ENCODE peak calls at places on chromosomes 7 and 10, in four cellular contexts. J is IMR-90, O is H1, G is neuronal stem cell. K is an unnamed sample.

GRCh38 chr10:71269301-71270288 is 49.5 kb upstream of the SLC29A3 start:
- DNase-seq in J (peak; percentile 49), O (peak; percentile 72), G (peak; percentile 30), K (peak; percentile 51)

GRCh38 chr7:106514887-106515286 is 146.1 kb downstream of the CCDC71L start:
- DNase-seq in J (no peak), O (no peak), G (no peak), K (no peak)

GRCh38 chr7:10537764-10538163 is 435.9 kb upstream of the PHF14 start:
- DNase-seq in J (no peak), O (no peak), G (no peak), K (no peak)

GRCh38 chr7:137936509-137937201 is 65.2 kb downstream of the CREB3L2 start:
- DNase-seq in J (no peak), O (no peak), G (no peak), K (peak; percentile 70)

GRCh38 chr7:18936265-18936664 is 181.2 kb downstream of the TWIST1 start:
- DNase-seq in J (peak; percentile 15), O (no peak), G (no peak), K (no peak)

GRCh38 chr10:13587367-13587766 is 602 bp downstream of the PRPF18 start:
- DNase-seq in J (no peak), O (no peak), G (no peak), K (no peak)

GRCh38 chr10:21516270-21517131 is 9.0 kb downstream of the SKIDA1 start:
- DNase-seq in J (peak; percentile 78), O (no peak), G (no peak), K (peak; percentile 76)

GRCh38 chr7:151795168-151795754 is 81.7 kb downstream of the PRKAG2 start:
- DNase-seq in J (no peak), O (no peak), G (no peak), K (no peak)

GRCh38 chr10:127928021-127928806 is 21.3 kb downstream of the PTPRE start:
- DNase-seq in J (peak; percentile 70), O (no peak), G (no peak), K (peak; percentile 97)

GRCh38 chr7:94313926-94314325 is 80.8 kb upstream of the COL1A2 start:
- DNase-seq in J (peak; percentile 55), O (no peak), G (no peak), K (no peak)

GRCh38 chr10:25071227-25071626 is 54.8 kb downstream of the THNSL1 start:
- DNase-seq in J (no peak), O (no peak), G (no peak), K (no peak)

GRCh38 chr10:24305551-24306506 is 96.9 kb downstream of the KIAA1217 start:
- DNase-seq in J (peak; percentile 47), O (no peak), G (no peak), K (no peak)

GRCh38 chr7:418636-419280 is 100.9 kb downstream of the PDGFA start:
- DNase-seq in J (no peak), O (no peak), G (no peak), K (no peak)

GRCh38 chr7:6346581-6346980 is 74.2 kb upstream of the CYTH3 start:
- DNase-seq in J (no peak), O (no peak), G (no peak), K (no peak)

GRCh38 chr10:50382576-50383023 is 131.3 kb upstream of the ASAH2 start:
- DNase-seq in J (no peak), O (no peak), G (no peak), K (no peak)

GRCh38 chr7:155928583-155929145 is 116.4 kb upstream of the SHH start:
- DNase-seq in J (no peak), O (no peak), G (no peak), K (no peak)

GRCh38 chr10:109405338-109405737 is 518.0 kb downstream of the XPNPEP1 start:
- DNase-seq in J (no peak), O (no peak), G (no peak), K (no peak)

GRCh38 chr7:29194594-29195417 is at the start of gene CHN2:
- DNase-seq in J (no peak), O (no peak), G (peak; percentile 62), K (peak; percentile 56)

GRCh38 chr7:33050425-33051318 is 11.9 kb downstream of the NT5C3A start:
- DNase-seq in J (peak; percentile 59), O (no peak), G (no peak), K (peak; percentile 65)

GRCh38 chr7:88218836-88219605 is 817 bp downstream of the SRI start:
- DNase-seq in J (peak; percentile 66), O (no peak), G (no peak), K (peak; percentile 74)

GRCh38 chr7:105808703-105809590 is 67.5 kb downstream of the ATXN7L1 start:
- DNase-seq in J (peak; percentile 85), O (no peak), G (no peak), K (peak; percentile 55)

GRCh38 chr7:157690058-157690832 is 353.4 kb downstream of the DNAJB6 start:
- DNase-seq in J (no peak), O (no peak), G (peak; percentile 65), K (no peak)

GRCh38 chr10:74888947-74889661 is 62.7 kb downstream of the KAT6B start:
- DNase-seq in J (no peak), O (no peak), G (no peak), K (no peak)

GRCh38 chr10:131795761-131796160 is 105.0 kb upstream of the PPP2R2D start:
- DNase-seq in J (no peak), O (no peak), G (no peak), K (no peak)

GRCh38 chr10:44396671-44397191 is 11.8 kb upstream of the CXCL12 start:
- DNase-seq in J (no peak), O (no peak), G (no peak), K (no peak)

GRCh38 chr7:131692131-131692960 is 135.9 kb upstream of the PODXL start:
- DNase-seq in J (peak; percentile 7), O (peak; percentile 53), G (peak; percentile 78), K (peak; percentile 36)

GRCh38 chr10:69334258-69335062 is 56.2 kb downstream of the HK1 start:
- DNase-seq in J (no peak), O (no peak), G (no peak), K (peak; percentile 71)

GRCh38 chr10:119755446-119755845 is 29.6 kb downstream of the INPP5F start:
- DNase-seq in J (peak; percentile 45), O (no peak), G (no peak), K (no peak)

GRCh38 chr7:17679427-17679826 is 260.9 kb downstream of the SNX13 start:
- DNase-seq in J (no peak), O (no peak), G (peak; percentile 36), K (peak; percentile 82)

GRCh38 chr7:74453321-74454011 is at the start of gene GTF2IRD1:
- DNase-seq in J (peak; percentile 73), O (no peak), G (peak; percentile 70), K (peak; percentile 80)

GRCh38 chr7:140304071-140304799 is 94.1 kb downstream of the SLC37A3 start:
- DNase-seq in J (peak; percentile 16), O (no peak), G (no peak), K (peak; percentile 9)
- H4K91ac ChIP-seq in J (no peak overlapping the region), O (no peak overlapping the region), G (no peak overlapping the region), K (no peak overlapping the region)

DNA sequence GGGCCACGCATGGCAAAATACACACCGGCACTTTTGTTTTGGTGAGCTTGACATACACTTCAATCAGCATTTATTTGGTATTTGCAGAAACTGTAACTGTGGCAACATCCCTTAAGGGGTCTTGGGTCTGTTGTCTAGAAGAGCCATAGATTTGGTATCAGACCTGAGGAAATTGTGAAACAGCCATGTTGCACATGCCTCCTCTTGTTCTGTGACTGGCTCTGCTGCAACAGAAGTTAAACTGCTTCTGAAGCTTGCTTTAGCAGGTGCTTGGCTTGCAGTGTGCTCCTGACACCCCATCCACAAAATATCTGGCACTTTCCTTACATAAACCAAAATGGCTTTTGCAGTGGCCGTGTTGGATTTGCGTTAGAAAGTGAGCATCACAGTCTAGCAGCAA is 247.3 kb downstream of the GATA3 start:
- DNase-seq in J (no peak), O (no peak), G (no peak), K (no peak)
- H2AK5ac ChIP-seq in J (no peak overlapping the region), O (no peak overlapping the region), G (no peak overlapping the region), K (no peak overlapping the region)

DNA sequence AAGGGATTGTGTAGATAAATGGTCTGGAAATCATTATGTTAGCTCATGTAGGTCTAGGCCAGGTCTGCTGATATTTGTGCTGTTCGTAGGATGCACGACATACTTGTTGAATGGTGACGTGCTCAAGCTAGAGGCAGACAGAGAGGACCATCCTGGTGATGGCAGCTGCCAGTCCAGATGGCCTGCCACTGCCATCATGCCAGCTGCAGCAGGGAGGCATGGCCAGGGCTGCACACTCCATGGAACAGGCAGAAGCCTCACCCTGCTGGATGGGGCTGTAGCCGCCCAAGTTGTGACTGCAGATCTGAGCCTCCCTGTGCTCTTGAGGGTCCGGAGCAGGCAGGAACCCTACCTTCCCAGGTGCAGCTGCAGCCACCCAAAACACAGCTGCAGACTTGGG is 80.3 kb downstream of the SPDYE5 start:
- DNase-seq in J (no peak), O (no peak), G (no peak), K (no peak)
- H3K36me3 ChIP-seq in J (peaks cover 19% of the 10 kb centered on the region), O (peaks cover 65% of the 10 kb centered on the region), G (peaks cover 29% of the 10 kb centered on the region), K (peaks cover 48% of the 10 kb centered on the region)

DNA sequence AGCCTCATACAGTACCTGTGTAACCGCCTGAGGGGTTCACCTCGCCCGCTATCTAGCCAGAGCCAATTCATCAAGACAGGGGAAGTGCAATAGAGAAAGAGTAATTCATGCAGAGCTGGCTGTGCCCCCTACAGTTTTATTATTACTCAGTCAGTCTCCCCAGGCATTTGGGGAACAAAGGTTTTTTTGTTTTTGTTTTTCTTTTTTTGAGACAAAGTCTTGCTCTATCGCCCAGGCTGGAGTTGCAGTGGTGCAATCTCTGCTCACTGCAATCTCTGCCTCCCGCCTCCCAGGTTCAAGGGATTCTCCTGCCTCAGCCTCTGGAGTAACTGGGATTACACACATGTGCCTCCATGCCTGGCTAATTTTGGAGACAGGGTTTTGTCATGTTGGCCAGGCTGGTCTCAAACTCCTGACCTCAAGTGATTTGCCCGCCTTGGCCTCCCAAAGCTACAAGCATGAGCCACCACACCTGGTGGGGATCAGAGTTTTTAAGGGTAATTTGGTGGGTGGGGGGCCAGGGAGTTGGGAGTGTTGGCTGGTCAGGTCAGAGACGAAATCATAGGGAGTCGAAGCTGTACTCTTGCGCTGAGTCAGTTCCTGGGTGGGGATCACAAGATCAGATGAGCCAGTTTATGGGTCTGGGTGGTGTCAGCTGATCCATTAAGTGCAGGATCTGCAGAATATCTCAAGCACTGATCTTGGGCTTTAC is 116.5 kb downstream of the MARCHF5 start:
- DNase-seq in J (no peak), O (no peak), G (no peak), K (no peak)
- H4K91ac ChIP-seq in J (no peak overlapping the region), O (no peak overlapping the region), G (no peak overlapping the region), K (no peak overlapping the region)

DNA sequence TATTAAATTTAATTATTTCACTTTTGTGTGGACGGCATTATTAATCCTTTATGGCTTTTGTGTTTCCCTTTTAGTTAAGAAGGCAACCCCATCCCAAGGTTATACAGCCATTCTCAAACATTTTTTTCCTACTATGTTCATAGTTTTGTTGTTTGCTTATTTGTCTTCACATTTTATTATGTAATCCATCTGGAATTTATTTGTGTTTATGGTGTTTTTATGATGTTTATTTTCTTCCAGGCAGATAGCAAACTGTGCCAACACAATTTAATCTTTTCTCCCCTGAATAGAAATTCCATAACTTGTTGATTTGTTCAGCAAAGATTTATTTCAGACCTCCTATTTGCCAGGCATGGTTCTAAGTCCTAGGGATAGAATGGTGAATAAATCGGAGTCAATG is 42.9 kb downstream of the RAB18 start:
- DNase-seq in J (no peak), O (no peak), G (no peak), K (no peak)
- H2AK5ac ChIP-seq in J (no peak overlapping the region), O (no peak overlapping the region), G (no peak overlapping the region), K (no peak overlapping the region)

K was measured in mesenchymal stem cell.